ENCODE peak calls at places on chromosome 1, in six cellular contexts. Q is Caki2; G is HTR-8/SVneo; E is nephron progenitor cell; D is HT1080; F is CD4-positive, CD25-positive, alpha-beta regulatory T cell. A is an unnamed sample.

GRCh38 chr1:243715285-243715684 is 134.8 kb downstream of the AKT3 start:
- DNase-seq in E (no peak), Q (no peak), D (no peak), G (no peak), F (no peak), A (no peak)

GRCh38 chr1:59718064-59718988 is 96.4 kb upstream of the HOOK1 start:
- DNase-seq in Q (no peak), G (no peak), E (no peak), D (no peak), F (no peak), A (no peak)

GRCh38 chr1:150165622-150166612 is 16.2 kb downstream of the PLEKHO1 start:
- DNase-seq in F (peak; percentile 26), G (no peak), E (peak; percentile 71), Q (peak; percentile 26), D (peak; percentile 59), A (peak; percentile 82)

GRCh38 chr1:234756066-234756783 is 146.2 kb upstream of the IRF2BP2 start:
- DNase-seq in D (no peak), G (no peak), E (no peak), F (no peak), Q (no peak), A (no peak)

GRCh38 chr1:168288311-168289052 is 7.8 kb downstream of the TBX19 start:
- DNase-seq in D (no peak), F (no peak), E (no peak), Q (no peak), G (no peak), A (no peak)

GRCh38 chr1:52063192-52063591 is 7.1 kb downstream of the BTF3L4 start:
- DNase-seq in G (no peak), D (no peak), E (no peak), F (no peak), Q (no peak), A (no peak)

GRCh38 chr1:154441241-154441888 is 36.2 kb downstream of the IL6R start:
- DNase-seq in F (no peak), D (no peak), E (no peak), G (no peak), Q (no peak), A (no peak)

GRCh38 chr1:77438239-77438913 is 156.6 kb downstream of the AK5 start:
- DNase-seq in G (no peak), E (no peak), Q (no peak), D (no peak), F (no peak), A (no peak)

GRCh38 chr1:9352364-9353140 is 59.9 kb downstream of the SPSB1 start:
- DNase-seq in G (no peak), Q (no peak), D (no peak), F (no peak), E (peak; percentile 72), A (peak; percentile 53)

GRCh38 chr1:35544976-35545375 is 12.2 kb downstream of the KIAA0319L start:
- DNase-seq in G (peak; percentile 21), Q (peak; percentile 11), E (peak; percentile 29), F (peak; percentile 27), D (peak; percentile 34), A (peak; percentile 66)